ENCODE peak calls at places on chromosome 13, in ten cellular contexts. Z, Q, I, M, F, K, S, V, B and A are unnamed samples.
A peak's percentile ranks its signal among the peaks of the same experiment; 100 is the strongest.

GRCh38 chr13:81577601-81578000 is 1236.7 kb upstream of the SPRY2 start:
- DNase-seq in Z (no peak), M (no peak), I (no peak), K (no peak), Q (no peak), S (no peak), V (no peak), B (peak; percentile 5), F (no peak), A (no peak)

GRCh38 chr13:41356788-41357187 is 45.7 kb downstream of the NAA16 start:
- DNase-seq in I (no peak), V (no peak), F (no peak), K (no peak), S (no peak), Q (peak; percentile 32), Z (no peak), M (no peak), B (no peak), A (peak; percentile 20)

GRCh38 chr13:72104656-72105180 is 237.7 kb upstream of the DACH1 start:
- DNase-seq in B (no peak), V (no peak), I (no peak), Z (peak; percentile 13), K (no peak), M (no peak), Q (no peak), F (no peak), S (no peak), A (no peak)

GRCh38 chr13:32650705-32651311 is 64.6 kb downstream of the PDS5B start:
- DNase-seq in V (peak; percentile 11), M (peak; percentile 83), Q (peak; percentile 77), K (peak; percentile 4), F (no peak), B (peak; percentile 91), I (no peak), Z (peak; percentile 65), S (peak; percentile 84), A (peak; percentile 16)

GRCh38 chr13:110413311-110414040 is 106.4 kb downstream of the COL4A2 start:
- DNase-seq in S (no peak), Q (no peak), M (no peak), K (no peak), B (no peak), V (no peak), I (no peak), F (no peak), Z (no peak), A (no peak)

GRCh38 chr13:65631078-65631477 is 1599.1 kb downstream of the PCDH9 start:
- DNase-seq in Q (no peak), F (no peak), I (no peak), B (no peak), M (no peak), K (no peak), S (no peak), Z (no peak), V (no peak), A (no peak)

GRCh38 chr13:98974053-98974452 is 3.8 kb downstream of the DOCK9 start:
- DNase-seq in B (no peak), Z (no peak), I (no peak), V (no peak), K (no peak), F (no peak), S (no peak), M (no peak), Q (no peak), A (no peak)

GRCh38 chr13:32362574-32362973 is 47.3 kb downstream of the BRCA2 start:
- DNase-seq in V (no peak), I (no peak), Z (no peak), F (no peak), S (no peak), M (no peak), K (no peak), Q (no peak), B (no peak), A (no peak)

GRCh38 chr13:52449323-52450011 is 967 bp downstream of the VPS36 start:
- DNase-seq in Z (no peak), S (no peak), M (no peak), V (no peak), B (no peak), K (no peak), F (no peak), I (no peak), Q (no peak), A (no peak)

GRCh38 chr13:28716511-28716910 is 2.3 kb downstream of the SLC46A3 start:
- DNase-seq in K (no peak), F (peak; percentile 66), I (no peak), S (peak; percentile 83), Z (peak; percentile 66), V (no peak), Q (no peak), M (no peak), B (peak; percentile 63), A (no peak)

GRCh38 chr13:47433461-47434005 is 536.7 kb upstream of the HTR2A start:
- DNase-seq in S (no peak), Z (no peak), Q (no peak), K (no peak), B (no peak), V (no peak), I (no peak), F (no peak), M (no peak), A (no peak)

GRCh38 chr13:95354680-95355487 is 53.6 kb upstream of the ABCC4 start:
- DNase-seq in Q (no peak), K (no peak), F (no peak), S (no peak), B (no peak), V (no peak), M (no peak), I (no peak), Z (peak; percentile 9), A (no peak)

GRCh38 chr13:111046590-111047141 is 68.4 kb upstream of the ARHGEF7 start:
- DNase-seq in M (no peak), V (no peak), S (no peak), F (no peak), K (no peak), Z (no peak), B (no peak), Q (no peak), I (no peak), A (no peak)

GRCh38 chr13:30052127-30052526 is 201.7 kb upstream of the UBL3 start:
- DNase-seq in K (no peak), B (no peak), Z (no peak), I (no peak), M (no peak), Q (no peak), V (no peak), S (no peak), F (no peak), A (no peak)

GRCh38 chr13:52650731-52651130 is 1.9 kb upstream of the SUGT1 start:
- DNase-seq in M (no peak), Q (no peak), Z (no peak), I (no peak), F (no peak), V (no peak), B (no peak), K (no peak), S (no peak), A (no peak)

GRCh38 chr13:113660066-113660465 is 2.1 kb upstream of the ATP4B start:
- DNase-seq in B (no peak), Q (no peak), M (no peak), S (peak; percentile 8), I (no peak), V (no peak), Z (no peak), K (no peak), F (no peak), A (no peak)

GRCh38 chr13:33487575-33488243 is 202.2 kb upstream of the STARD13 start:
- DNase-seq in S (no peak), B (peak; percentile 45), M (peak; percentile 36), I (peak; percentile 3), F (no peak), Q (no peak), Z (peak; percentile 27), K (peak; percentile 20), V (no peak), A (no peak)

GRCh38 chr13:50618206-50618605 is 225.3 kb downstream of the DLEU7 start:
- DNase-seq in F (no peak), S (no peak), Z (no peak), Q (no peak), B (no peak), M (no peak), V (no peak), K (no peak), I (no peak), A (no peak)

GRCh38 chr13:113903361-113903760 is 39.5 kb upstream of the GAS6 start:
- DNase-seq in F (no peak), I (no peak), M (no peak), Q (no peak), K (no peak), S (no peak), Z (no peak), B (no peak), V (no peak), A (no peak)

GRCh38 chr13:110942248-110942981 is 27.5 kb upstream of the ANKRD10 start:
- DNase-seq in Q (peak; percentile 61), S (no peak), V (no peak), K (no peak), Z (no peak), F (no peak), B (no peak), I (no peak), M (no peak), A (no peak)

GRCh38 chr13:101289764-101290163 is 126.5 kb downstream of the NALCN start:
- DNase-seq in Q (peak; percentile 9), Z (peak; percentile 60), S (no peak), V (peak; percentile 43), B (peak; percentile 25), K (peak; percentile 47), M (peak; percentile 61), I (peak; percentile 18), F (no peak), A (no peak)

GRCh38 chr13:20182231-20182846 is 10.4 kb downstream of the GJB2 start:
- DNase-seq in V (peak; percentile 35), S (peak; percentile 80), Q (peak; percentile 64), B (peak; percentile 89), M (peak; percentile 57), F (no peak), I (peak; percentile 27), Z (peak; percentile 63), K (no peak), A (no peak)

GRCh38 chr13:46507978-46508377 is 45.0 kb upstream of the LRCH1 start:
- DNase-seq in K (no peak), V (no peak), F (no peak), Q (no peak), I (no peak), Z (no peak), B (no peak), M (no peak), S (no peak), A (no peak)

GRCh38 chr13:85141425-85141824 is 657.8 kb downstream of the SLITRK6 start:
- DNase-seq in Q (no peak), B (no peak), F (no peak), V (no peak), M (no peak), S (no peak), Z (no peak), I (no peak), K (no peak), A (no peak)

GRCh38 chr13:109803822-109804221 is 17.4 kb upstream of the IRS2 start:
- DNase-seq in I (no peak), Q (no peak), F (no peak), B (peak; percentile 93), Z (no peak), M (no peak), K (no peak), S (no peak), V (no peak), A (no peak)